ENCODE peak calls at places on chromosomes 12 and 14, in seven cellular contexts. L is suprapubic skin; N is NCI-H748 treated with DMSO at 0.1 percent for 48 hours; R is activated CD4-positive, alpha-beta T cell treated with anti-CD3 and anti-CD28 coated beads, Interleukin-2, amount 50 U/mL, for 4 hours; I is stimulated activated CD8-positive, alpha-beta memory T cell treated with anti-CD3 and anti-CD28 coated beads, Interleukin-4, amount 100 ng/mL, for 1 hour; V is pons; Z is activated CD8-positive, alpha-beta memory T cell treated with anti-CD3 and anti-CD28 coated beads for 24 hours. Y is an unnamed sample.

GRCh38 chr12:121762269-121762668 is 31.2 kb downstream of the RHOF start:
- DNase-seq in R (no peak), N (no peak), I (no peak), Z (no peak), V (no peak), L (no peak), Y (no peak)

GRCh38 chr14:105962532-105962931 is 436.1 kb downstream of the TMEM121 start:
- DNase-seq in V (no peak), Z (no peak), L (no peak), N (no peak), I (no peak), R (no peak), Y (no peak)

GRCh38 chr12:111409403-111410228 is 3.9 kb downstream of the SH2B3 start:
- DNase-seq in N (no peak), Z (no peak), L (no peak), V (no peak), I (no peak), R (peak), Y (no peak)

GRCh38 chr14:88746042-88746441 is 46.7 kb downstream of the EML5 start:
- DNase-seq in N (no peak), R (no peak), I (no peak), L (no peak), V (no peak), Z (no peak), Y (no peak)

GRCh38 chr12:15838986-15839385 is 43.2 kb upstream of the STRAP start:
- DNase-seq in R (no peak), N (no peak), V (peak), I (no peak), L (no peak), Z (no peak), Y (no peak)

GRCh38 chr12:71183018-71183417 is 25.2 kb upstream of the TSPAN8 start:
- DNase-seq in R (no peak), I (no peak), Z (no peak), N (no peak), L (no peak), V (no peak), Y (no peak)

GRCh38 chr12:108517288-108518100 is 2.4 kb downstream of the FICD start:
- DNase-seq in V (no peak), N (no peak), R (no peak), I (no peak), L (no peak), Z (no peak), Y (no peak)

GRCh38 chr14:86430807-86431206 is 900.9 kb downstream of the FLRT2 start:
- DNase-seq in V (no peak), L (no peak), N (no peak), I (no peak), Z (no peak), R (no peak), Y (no peak)

GRCh38 chr14:104467236-104467635 is 112.3 kb upstream of the C14orf180 start:
- DNase-seq in I (no peak), N (no peak), Z (no peak), R (no peak), L (no peak), V (no peak), Y (no peak)

GRCh38 chr12:34304001-34304400 is 281.7 kb downstream of the ALG10 start:
- DNase-seq in L (no peak), Z (no peak), V (no peak), R (no peak), I (no peak), N (no peak), Y (no peak)

GRCh38 chr12:91413591-91413990 is 231.0 kb upstream of the DCN start:
- DNase-seq in L (no peak), R (no peak), N (no peak), I (no peak), V (no peak), Z (no peak), Y (no peak)

GRCh38 chr14:21092147-21093011 is 6.1 kb downstream of the ZNF219 start:
- DNase-seq in R (peak), N (peak), Z (peak), L (peak), I (peak), V (peak), Y (peak)

GRCh38 chr14:24456980-24457379 is 14.4 kb upstream of the SDR39U1 start:
- DNase-seq in R (no peak), Z (no peak), I (no peak), N (no peak), L (no peak), V (no peak), Y (no peak)

GRCh38 chr12:66044731-66045130 is 85.8 kb downstream of the LLPH start:
- DNase-seq in R (no peak), V (no peak), N (no peak), L (no peak), Z (no peak), I (no peak), Y (no peak)

GRCh38 chr12:94898388-94898787 is 105.1 kb downstream of the NDUFA12 start:
- DNase-seq in V (no peak), L (no peak), I (no peak), N (no peak), Z (no peak), R (no peak), Y (no peak)

GRCh38 chr12:120844297-120844696 is 59.9 kb downstream of the SPPL3 start:
- DNase-seq in L (no peak), V (no peak), R (no peak), Z (no peak), I (no peak), N (no peak), Y (no peak)

GRCh38 chr12:50822082-50822481 is 20.6 kb upstream of the TMPRSS12 start:
- DNase-seq in I (no peak), R (no peak), Z (no peak), N (no peak), L (no peak), V (no peak), Y (no peak)

GRCh38 chr12:54667945-54668344 is 19.8 kb upstream of the DCD start:
- DNase-seq in R (no peak), Z (no peak), I (no peak), N (no peak), V (no peak), L (no peak), Y (no peak)

GRCh38 chr12:108838194-108839010 is 19.0 kb downstream of the SSH1 start:
- DNase-seq in L (peak), Z (peak), R (peak), I (peak), N (no peak), V (no peak), Y (no peak)

GRCh38 chr14:96559571-96559970 is 57.4 kb downstream of the PAPOLA start:
- DNase-seq in N (no peak), R (no peak), Z (no peak), V (no peak), L (no peak), I (no peak), Y (no peak)

GRCh38 chr12:132812631-132813305 is 15.9 kb downstream of the GOLGA3 start:
- DNase-seq in V (no peak), R (no peak), L (no peak), N (no peak), Z (no peak), I (no peak), Y (no peak)

Y was measured in vagina.